ENCODE peak calls at places on chromosome 12, in nine cellular contexts. M is tibial artery; D is progenitor cell of endocrine pancreas; N is HFFc6; Q is CD8-positive, alpha-beta T cell; S is ascending aorta; X is cardiac fibroblast; Z is mucosa of descending colon; K is endothelial cell of umbilical vein. A is an unnamed sample.

GRCh38 chr12:105223884-105224283 is 12.1 kb downstream of the APPL2 start:
- DNase-seq in M (no peak), D (no peak), N (no peak), Q (no peak), S (no peak), X (no peak), Z (no peak), K (no peak), A (no peak)

GRCh38 chr12:6944381-6945186 is 762 bp downstream of the C12orf57 start:
- DNase-seq in M (peak), D (peak), N (peak), Q (peak), S (peak), X (peak), Z (peak), K (peak), A (peak)

GRCh38 chr12:71397433-71397954 is 42.1 kb upstream of the LGR5 start:
- DNase-seq in M (no peak), D (no peak), N (peak), Q (no peak), S (no peak), X (peak), Z (no peak), K (no peak), A (no peak)

GRCh38 chr12:121110211-121110940 is 22.3 kb upstream of the P2RX7 start:
- DNase-seq in M (no peak), D (peak), N (peak), Q (peak), S (peak), X (peak), Z (no peak), K (peak), A (no peak)

GRCh38 chr12:8698830-8699330 is 1.1 kb downstream of the RIMKLB start:
- DNase-seq in M (no peak), D (no peak), N (no peak), Q (no peak), S (no peak), X (peak), Z (no peak), K (peak), A (no peak)

GRCh38 chr12:19739195-19739776 is 300.0 kb downstream of the AEBP2 start:
- DNase-seq in M (no peak), D (peak), N (peak), Q (no peak), S (no peak), X (peak), Z (no peak), K (peak), A (peak)

GRCh38 chr12:2335517-2335916 is 282.7 kb downstream of the CACNA1C start:
- DNase-seq in M (no peak), D (no peak), N (no peak), Q (no peak), S (no peak), X (no peak), Z (no peak), K (peak), A (no peak)

GRCh38 chr12:109761631-109761950 is 48.0 kb downstream of the FAM222A start:
- DNase-seq in M (peak), D (peak), N (no peak), Q (peak), S (peak), X (no peak), Z (no peak), K (no peak), A (no peak)

GRCh38 chr12:33926095-33926494 is 96.2 kb upstream of the ALG10 start:
- DNase-seq in M (no peak), D (no peak), N (no peak), Q (no peak), S (no peak), X (no peak), Z (no peak), K (no peak), A (no peak)

GRCh38 chr12:132506328-132506727 is 16.4 kb downstream of the FBRSL1 start:
- DNase-seq in M (no peak), D (no peak), N (no peak), Q (no peak), S (no peak), X (no peak), Z (no peak), K (no peak), A (no peak)

GRCh38 chr12:93322784-93323183 is 54.9 kb upstream of the NUDT4 start:
- DNase-seq in M (no peak), D (no peak), N (peak), Q (no peak), S (no peak), X (peak), Z (no peak), K (peak), A (no peak)

GRCh38 chr12:84875241-84875640 is 37.4 kb downstream of the SLC6A15 start:
- DNase-seq in M (no peak), D (no peak), N (no peak), Q (no peak), S (no peak), X (peak), Z (no peak), K (no peak), A (no peak)

GRCh38 chr12:15220961-15221885 is at the start of gene RERG:
- DNase-seq in M (peak), D (peak), N (peak), Q (peak), S (peak), X (peak), Z (peak), K (peak), A (peak)

GRCh38 chr12:107079172-107080011 is 14.0 kb downstream of the CRY1 start:
- DNase-seq in M (no peak), D (no peak), N (peak), Q (no peak), S (no peak), X (peak), Z (no peak), K (peak), A (no peak)

GRCh38 chr12:8784464-8784863 is 38.0 kb upstream of the A2ML1 start:
- DNase-seq in M (no peak), D (no peak), N (no peak), Q (peak), S (no peak), X (no peak), Z (no peak), K (no peak), A (no peak)

GRCh38 chr12:130017571-130018449 is 114.0 kb upstream of the TMEM132D start:
- DNase-seq in M (no peak), D (no peak), N (no peak), Q (no peak), S (no peak), X (no peak), Z (no peak), K (no peak), A (no peak)

GRCh38 chr12:104207416-104207941 is 8.1 kb upstream of the TXNRD1 start:
- DNase-seq in M (no peak), D (no peak), N (no peak), Q (no peak), S (no peak), X (no peak), Z (no peak), K (no peak), A (no peak)

GRCh38 chr12:5078423-5078822 is 34.7 kb downstream of the KCNA5 start:
- DNase-seq in M (peak), D (no peak), N (no peak), Q (no peak), S (peak), X (no peak), Z (no peak), K (no peak), A (no peak)

GRCh38 chr12:104533134-104533533 is 76.4 kb downstream of the CHST11 start:
- DNase-seq in M (no peak), D (no peak), N (no peak), Q (no peak), S (no peak), X (no peak), Z (no peak), K (no peak), A (no peak)

GRCh38 chr12:34343766-34344165 is 321.5 kb downstream of the ALG10 start:
- DNase-seq in M (no peak), D (no peak), N (no peak), Q (no peak), S (no peak), X (no peak), Z (no peak), K (no peak), A (no peak)

GRCh38 chr12:116687888-116688287 is 50.0 kb downstream of the SPRING1 start:
- DNase-seq in M (peak), D (no peak), N (no peak), Q (no peak), S (no peak), X (peak), Z (no peak), K (peak), A (no peak)

DNA sequence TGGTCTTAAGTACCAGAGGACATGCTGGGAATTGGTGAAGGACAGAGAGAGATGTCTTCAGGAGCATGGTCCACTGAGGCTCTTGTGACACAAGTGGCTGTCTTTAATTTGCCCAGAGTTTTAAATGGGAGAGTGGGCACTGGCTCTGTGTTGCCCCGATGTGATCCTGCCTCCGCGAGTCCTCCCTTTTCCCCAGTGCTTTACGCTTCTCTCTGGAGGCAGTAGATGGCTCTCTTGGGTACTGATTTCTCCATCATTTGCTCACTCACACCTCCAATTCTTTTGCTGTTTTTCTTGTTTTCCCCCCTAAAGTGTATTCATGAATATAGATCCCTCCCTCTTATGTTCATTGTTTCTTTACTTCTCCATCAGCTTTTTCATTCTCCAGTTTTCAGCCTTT is 74.3 kb downstream of the EMP1 start:
- DNase-seq in M (no peak), D (no peak), N (no peak), Q (no peak), S (no peak), X (no peak), Z (no peak), K (no peak), A (no peak)
- TF ChIP-seq CTCF in M (no peak), D (no peak), N (no peak), Q (no peak), S (no peak), X (no peak), Z (no peak), K (no peak), A (no peak)

DNA sequence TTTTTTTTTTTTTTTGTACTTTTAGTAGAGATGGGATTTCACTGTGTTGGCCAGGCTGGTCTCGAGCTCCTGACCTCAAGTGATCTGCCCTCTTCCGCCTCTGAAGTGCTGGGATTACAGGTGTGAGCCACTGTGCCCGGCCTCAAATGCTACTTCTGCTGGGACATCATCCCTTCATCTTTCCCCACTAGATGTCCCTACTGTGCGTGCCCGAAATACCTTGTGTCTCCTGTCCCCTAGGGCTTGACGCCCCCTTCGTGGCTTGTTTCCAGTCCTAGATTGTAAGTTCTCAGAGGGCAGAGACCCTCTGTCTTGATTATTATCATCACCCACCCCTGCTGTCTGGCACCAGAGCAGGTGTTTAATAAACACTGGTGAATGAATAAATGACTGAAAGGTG is 14.9 kb downstream of the CCDC63 start:
- DNase-seq in M (no peak), D (no peak), N (no peak), Q (no peak), S (no peak), X (no peak), Z (no peak), K (no peak), A (no peak)
- TF ChIP-seq CTCF in M (no peak), D (no peak), N (no peak), Q (no peak), S (no peak), X (no peak), Z (no peak), K (no peak), A (no peak)

DNA sequence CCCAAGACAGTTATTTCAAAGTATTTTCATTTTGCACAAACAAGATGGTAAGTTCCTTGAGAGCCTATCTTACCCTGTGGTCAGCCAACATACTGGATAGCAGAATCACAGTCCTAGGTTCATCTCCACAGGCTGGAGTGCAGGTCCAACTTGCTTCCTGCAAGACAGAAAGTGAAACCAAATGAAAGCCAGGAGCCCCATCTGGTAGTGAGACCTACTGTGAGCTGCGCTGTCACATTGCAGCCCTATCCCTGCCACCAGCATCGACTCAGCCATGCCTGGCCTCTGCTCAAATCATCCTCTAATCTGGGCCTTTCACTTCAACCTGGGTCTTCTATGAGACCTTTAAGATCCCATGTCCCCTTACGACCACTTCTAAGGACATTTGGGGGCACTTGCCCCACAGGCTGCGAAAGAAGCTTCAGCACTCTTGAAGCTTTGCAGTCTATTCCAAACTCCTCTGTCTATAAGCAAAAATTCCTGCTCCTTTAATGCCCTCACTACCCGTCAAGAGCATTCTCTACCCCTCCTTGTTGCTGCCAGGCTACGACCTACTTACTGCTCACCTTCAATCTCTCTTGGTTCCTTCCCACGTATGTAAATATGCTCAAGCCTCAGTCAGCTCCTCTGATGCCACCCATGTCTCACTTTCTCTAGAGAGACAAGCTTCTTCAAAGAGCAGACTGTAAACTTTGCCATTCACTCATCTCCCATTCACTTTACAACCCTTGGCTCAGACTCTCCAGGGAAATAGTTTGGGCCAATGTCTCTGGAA is 55.9 kb upstream of the TSPAN11 start:
- DNase-seq in M (no peak), D (no peak), N (no peak), Q (no peak), S (no peak), X (no peak), Z (no peak), K (no peak), A (no peak)
- TF ChIP-seq CTCF in M (no peak), D (no peak), N (no peak), Q (no peak), S (no peak), X (no peak), Z (no peak), K (no peak), A (no peak)

GRCh38 chr12:3350432-3350831 is 140.6 kb upstream of the PRMT8 start:
- DNase-seq in M (no peak), D (no peak), N (no peak), Q (no peak), S (no peak), X (no peak), Z (no peak), K (no peak), A (no peak)
- TF ChIP-seq CTCF in M (no peak), D (peak), N (no peak), Q (no peak), S (no peak), X (no peak), Z (no peak), K (no peak), A (no peak)

GRCh38 chr12:53450936-53451335 is 966 bp upstream of the PCBP2 start:
- DNase-seq in M (no peak), D (no peak), N (no peak), Q (no peak), S (peak), X (no peak), Z (no peak), K (no peak), A (no peak)

GRCh38 chr12:53453953-53454640 is 2.2 kb downstream of the PCBP2 start:
- DNase-seq in M (no peak), D (no peak), N (no peak), Q (no peak), S (no peak), X (no peak), Z (no peak), K (no peak), A (no peak)

GRCh38 chr12:53454710-53455109 is 2.8 kb downstream of the PCBP2 start:
- DNase-seq in M (no peak), D (no peak), N (no peak), Q (no peak), S (no peak), X (no peak), Z (no peak), K (no peak), A (peak)

GRCh38 chr12:53451661-53452158 is at the start of gene PCBP2:
- DNase-seq in M (peak), D (peak), N (peak), Q (peak), S (peak), X (peak), Z (peak), K (peak), A (peak)

DNA sequence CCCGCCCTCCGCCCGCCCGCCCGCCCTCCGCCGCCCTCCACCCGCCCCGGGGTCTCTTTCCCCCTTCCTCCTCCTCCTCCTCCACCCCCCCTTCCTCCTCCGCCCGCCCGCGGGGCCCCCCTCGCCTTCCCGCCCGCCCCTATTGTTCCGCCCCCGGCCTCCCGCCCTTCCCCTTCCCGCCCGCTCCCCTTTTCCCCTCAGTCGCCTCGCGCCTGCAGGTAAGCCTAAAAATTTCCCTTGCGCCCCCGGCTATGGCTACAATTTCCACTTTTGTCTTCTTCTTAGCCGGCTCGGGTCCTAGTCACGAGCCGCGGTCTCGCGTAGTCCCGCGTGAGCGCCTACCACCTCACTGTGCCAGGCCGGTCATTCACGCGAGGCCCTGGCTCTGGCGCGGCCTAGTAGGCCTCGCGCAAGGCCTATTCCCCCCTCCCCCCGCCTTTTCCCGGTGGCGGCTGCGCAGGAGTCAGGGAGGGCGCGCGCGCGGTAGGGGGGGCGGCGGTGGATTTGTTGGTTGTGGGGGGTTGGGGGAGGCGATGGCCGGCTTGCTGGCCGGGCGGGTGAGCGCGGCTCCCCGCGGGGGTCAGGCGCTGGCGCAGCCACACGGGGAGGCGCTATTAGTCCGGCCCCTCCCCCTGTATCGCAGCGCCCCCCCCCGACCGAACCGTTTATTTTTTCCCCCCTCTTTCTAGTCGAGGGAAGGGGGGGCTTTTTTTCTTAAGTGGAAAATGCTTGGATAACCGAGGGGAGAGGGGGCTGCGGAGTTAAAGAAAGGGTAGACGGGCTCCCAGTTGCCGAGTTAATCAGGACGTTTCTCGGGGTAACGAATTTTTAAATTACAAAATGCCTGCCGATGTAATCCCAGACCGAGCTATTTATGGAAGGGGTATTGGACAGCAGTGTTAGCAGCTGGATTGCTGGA is 516 bp downstream of the PCBP2 start:
- DNase-seq in M (peak), D (peak), N (peak), Q (peak), S (peak), X (peak), Z (peak), K (peak), A (no peak)
- TF ChIP-seq CTCF in M (peak), D (peak), N (peak), Q (peak), S (peak), X (no peak), Z (no peak), K (peak), A (peak)

DNA sequence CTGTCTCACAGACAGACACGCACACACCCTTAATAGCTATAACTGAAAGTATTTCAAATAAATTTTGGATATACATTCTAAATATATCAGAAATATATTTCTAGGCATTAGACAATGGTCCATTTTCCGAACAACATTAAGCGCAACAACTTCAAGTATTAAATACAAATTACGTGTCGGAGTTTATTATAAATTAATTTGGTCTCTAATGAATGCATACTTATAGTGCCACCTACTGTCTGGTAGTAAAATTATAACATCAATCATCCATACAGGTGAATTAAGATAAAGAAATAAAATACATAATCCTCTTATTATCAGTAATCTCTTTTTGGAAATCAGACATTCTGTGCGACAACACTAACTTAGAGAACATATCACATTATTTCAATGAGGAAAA is 27.2 kb upstream of the CMAS start:
- DNase-seq in M (no peak), D (no peak), N (no peak), Q (no peak), S (no peak), X (peak), Z (no peak), K (peak), A (no peak)
- TF ChIP-seq CTCF in M (peak), D (peak), N (peak), Q (peak), S (peak), X (peak), Z (no peak), K (no peak), A (peak)

GRCh38 chr12:75439930-75440329 is 40.6 kb upstream of the GLIPR1 start:
- DNase-seq in M (no peak), D (no peak), N (peak), Q (no peak), S (no peak), X (no peak), Z (no peak), K (no peak), A (no peak)

GRCh38 chr12:75438052-75438754 is 42.4 kb upstream of the GLIPR1 start:
- DNase-seq in M (no peak), D (no peak), N (no peak), Q (no peak), S (no peak), X (no peak), Z (no peak), K (no peak), A (no peak)

GRCh38 chr12:75439048-75439447 is 41.5 kb upstream of the GLIPR1 start:
- DNase-seq in M (no peak), D (no peak), N (peak), Q (no peak), S (no peak), X (peak), Z (no peak), K (no peak), A (no peak)

GRCh38 chr12:75437564-75437963 is 43.0 kb upstream of the GLIPR1 start:
- DNase-seq in M (no peak), D (no peak), N (peak), Q (no peak), S (no peak), X (peak), Z (no peak), K (peak), A (no peak)
- TF ChIP-seq CTCF in M (no peak), D (no peak), N (peak), Q (peak), S (no peak), X (peak), Z (no peak), K (peak), A (no peak)

GRCh38 chr12:26176725-26177124 is 18.6 kb upstream of the SSPN start:
- DNase-seq in M (no peak), D (no peak), N (no peak), Q (no peak), S (no peak), X (no peak), Z (no peak), K (no peak), A (no peak)
- TF ChIP-seq CTCF in M (no peak), D (no peak), N (no peak), Q (no peak), S (no peak), X (no peak), Z (no peak), K (no peak), A (no peak)